ENCODE peak calls at places on chromosomes 4 and X, in nine cellular contexts. One of them, this sample, is unnamed.

GRCh38 chr4:100114909-100115308 is 75.4 kb downstream of the DDIT4L start:
- DNase-seq in suprapubic skin: no peak
- DNase-seq in tibial nerve: no peak
- DNase-seq in esophagus squamous epithelium: no peak
- DNase-seq in adrenal gland: no peak
- DNase-seq in uterus: no peak
- DNase-seq in sigmoid colon: no peak
- DNase-seq in IMR-90: no peak
- DNase-seq in HCT116: no peak
- DNase-seq in this sample: no peak

GRCh38 chr4:177313263-177313662 is 3.6 kb downstream of the NEIL3 start:
- DNase-seq in esophagus squamous epithelium: no peak
- DNase-seq in adrenal gland: no peak
- DNase-seq in uterus: no peak
- DNase-seq in IMR-90: peak; percentile 51
- DNase-seq in HCT116: no peak
- DNase-seq in suprapubic skin: no peak
- DNase-seq in tibial nerve: no peak
- DNase-seq in sigmoid colon: no peak
- DNase-seq in this sample: no peak

GRCh38 chrX:11543249-11543648 is 122.5 kb downstream of the ARHGAP6 start:
- DNase-seq in adrenal gland: no peak
- DNase-seq in IMR-90: no peak
- DNase-seq in esophagus squamous epithelium: no peak
- DNase-seq in sigmoid colon: no peak
- DNase-seq in suprapubic skin: no peak
- DNase-seq in tibial nerve: no peak
- DNase-seq in uterus: no peak
- DNase-seq in HCT116: no peak
- DNase-seq in this sample: no peak

GRCh38 chr4:6909113-6909969 is at the start of gene TBC1D14:
- DNase-seq in adrenal gland: peak; percentile 92
- DNase-seq in suprapubic skin: peak; percentile 95
- DNase-seq in tibial nerve: peak; percentile 77
- DNase-seq in IMR-90: peak; percentile 81
- DNase-seq in HCT116: peak; percentile 68
- DNase-seq in uterus: peak; percentile 87
- DNase-seq in sigmoid colon: peak; percentile 95
- DNase-seq in esophagus squamous epithelium: peak; percentile 39
- DNase-seq in this sample: peak; percentile 91

GRCh38 chrX:54540289-54540688 is 10.3 kb downstream of the GNL3L start:
- DNase-seq in tibial nerve: no peak
- DNase-seq in IMR-90: peak; percentile 72
- DNase-seq in suprapubic skin: no peak
- DNase-seq in adrenal gland: no peak
- DNase-seq in sigmoid colon: no peak
- DNase-seq in HCT116: no peak
- DNase-seq in uterus: no peak
- DNase-seq in esophagus squamous epithelium: no peak
- DNase-seq in this sample: no peak

GRCh38 chr4:150411527-150411926 is 170.4 kb upstream of the MAB21L2 start:
- DNase-seq in HCT116: no peak
- DNase-seq in uterus: no peak
- DNase-seq in adrenal gland: no peak
- DNase-seq in tibial nerve: no peak
- DNase-seq in suprapubic skin: no peak
- DNase-seq in IMR-90: no peak
- DNase-seq in sigmoid colon: no peak
- DNase-seq in esophagus squamous epithelium: no peak
- DNase-seq in this sample: no peak

GRCh38 chr4:173420324-173420752 is 21.4 kb upstream of the SCRG1 start:
- DNase-seq in adrenal gland: no peak
- DNase-seq in sigmoid colon: no peak
- DNase-seq in tibial nerve: no peak
- DNase-seq in suprapubic skin: no peak
- DNase-seq in IMR-90: peak; percentile 28
- DNase-seq in HCT116: peak; percentile 12
- DNase-seq in esophagus squamous epithelium: no peak
- DNase-seq in uterus: no peak
- DNase-seq in this sample: no peak

GRCh38 chr4:185039508-185040273 is 21.4 kb downstream of the HELT start:
- DNase-seq in sigmoid colon: peak; percentile 71
- DNase-seq in IMR-90: peak; percentile 68
- DNase-seq in suprapubic skin: no peak
- DNase-seq in adrenal gland: peak; percentile 78
- DNase-seq in tibial nerve: peak; percentile 49
- DNase-seq in HCT116: peak; percentile 62
- DNase-seq in uterus: peak; percentile 35
- DNase-seq in esophagus squamous epithelium: no peak
- DNase-seq in this sample: peak; percentile 33

GRCh38 chrX:112851161-112851779 is 10.6 kb upstream of the AMOT start:
- DNase-seq in tibial nerve: no peak
- DNase-seq in sigmoid colon: no peak
- DNase-seq in uterus: no peak
- DNase-seq in HCT116: no peak
- DNase-seq in adrenal gland: no peak
- DNase-seq in suprapubic skin: no peak
- DNase-seq in esophagus squamous epithelium: no peak
- DNase-seq in IMR-90: no peak
- DNase-seq in this sample: no peak

GRCh38 chr4:3257125-3257690 is 8.2 kb downstream of the MSANTD1 start:
- DNase-seq in suprapubic skin: no peak
- DNase-seq in tibial nerve: no peak
- DNase-seq in uterus: no peak
- DNase-seq in sigmoid colon: no peak
- DNase-seq in adrenal gland: peak; percentile 43
- DNase-seq in HCT116: no peak
- DNase-seq in IMR-90: no peak
- DNase-seq in esophagus squamous epithelium: no peak
- DNase-seq in this sample: peak; percentile 32

GRCh38 chrX:19019996-19020395 is 36.1 kb upstream of the PHKA2 start:
- DNase-seq in suprapubic skin: no peak
- DNase-seq in IMR-90: peak; percentile 9
- DNase-seq in esophagus squamous epithelium: no peak
- DNase-seq in uterus: no peak
- DNase-seq in adrenal gland: no peak
- DNase-seq in tibial nerve: no peak
- DNase-seq in sigmoid colon: no peak
- DNase-seq in HCT116: no peak
- DNase-seq in this sample: no peak

GRCh38 chr4:94348705-94349104 is 6.1 kb upstream of the HPGDS start:
- DNase-seq in esophagus squamous epithelium: no peak
- DNase-seq in IMR-90: no peak
- DNase-seq in HCT116: no peak
- DNase-seq in uterus: no peak
- DNase-seq in adrenal gland: no peak
- DNase-seq in suprapubic skin: no peak
- DNase-seq in sigmoid colon: no peak
- DNase-seq in tibial nerve: no peak
- DNase-seq in this sample: no peak

GRCh38 chrX:124594017-124594651 is 247.8 kb downstream of the SH2D1A start:
- DNase-seq in esophagus squamous epithelium: no peak
- DNase-seq in HCT116: no peak
- DNase-seq in suprapubic skin: no peak
- DNase-seq in sigmoid colon: no peak
- DNase-seq in tibial nerve: no peak
- DNase-seq in IMR-90: no peak
- DNase-seq in uterus: no peak
- DNase-seq in adrenal gland: peak; percentile 53
- DNase-seq in this sample: no peak

GRCh38 chrX:30821116-30821515 is 67.9 kb downstream of the TAB3 start:
- DNase-seq in tibial nerve: no peak
- DNase-seq in HCT116: no peak
- DNase-seq in adrenal gland: no peak
- DNase-seq in esophagus squamous epithelium: no peak
- DNase-seq in IMR-90: no peak
- DNase-seq in suprapubic skin: no peak
- DNase-seq in uterus: no peak
- DNase-seq in sigmoid colon: no peak
- DNase-seq in this sample: no peak

GRCh38 chr4:83010522-83011318 is at the start of gene LIN54:
- DNase-seq in HCT116: peak; percentile 27
- DNase-seq in tibial nerve: peak; percentile 55
- DNase-seq in uterus: peak; percentile 70
- DNase-seq in adrenal gland: peak; percentile 89
- DNase-seq in esophagus squamous epithelium: peak; percentile 45
- DNase-seq in IMR-90: peak; percentile 58
- DNase-seq in sigmoid colon: peak; percentile 92
- DNase-seq in suprapubic skin: peak; percentile 94
- DNase-seq in this sample: peak; percentile 88

GRCh38 chr4:83009529-83009928 is 1.1 kb downstream of the LIN54 start:
- DNase-seq in sigmoid colon: no peak
- DNase-seq in suprapubic skin: no peak
- DNase-seq in uterus: no peak
- DNase-seq in adrenal gland: no peak
- DNase-seq in IMR-90: peak; percentile 16
- DNase-seq in tibial nerve: no peak
- DNase-seq in HCT116: no peak
- DNase-seq in esophagus squamous epithelium: no peak
- DNase-seq in this sample: no peak

GRCh38 chr4:83012631-83013419 is 2.2 kb upstream of the LIN54 start:
- DNase-seq in HCT116: peak; percentile 97
- DNase-seq in uterus: peak; percentile 98
- DNase-seq in sigmoid colon: peak; percentile 99
- DNase-seq in esophagus squamous epithelium: peak; percentile 73
- DNase-seq in adrenal gland: peak; percentile 98
- DNase-seq in tibial nerve: peak; percentile 92
- DNase-seq in IMR-90: peak; percentile 97
- DNase-seq in suprapubic skin: peak; percentile 98
- DNase-seq in this sample: peak; percentile 99

GRCh38 chr4:83011779-83012630 is 1.4 kb upstream of the LIN54 start:
- DNase-seq in IMR-90: peak; percentile 24
- DNase-seq in uterus: peak; percentile 29
- DNase-seq in sigmoid colon: peak; percentile 71
- DNase-seq in esophagus squamous epithelium: no peak
- DNase-seq in adrenal gland: peak; percentile 68
- DNase-seq in tibial nerve: no peak
- DNase-seq in HCT116: no peak
- DNase-seq in suprapubic skin: no peak
- DNase-seq in this sample: peak; percentile 37

GRCh38 chr4:83010111-83010521 is 507 bp downstream of the LIN54 start:
- DNase-seq in suprapubic skin: no peak
- DNase-seq in tibial nerve: no peak
- DNase-seq in adrenal gland: no peak
- DNase-seq in sigmoid colon: no peak
- DNase-seq in HCT116: no peak
- DNase-seq in esophagus squamous epithelium: no peak
- DNase-seq in IMR-90: peak; percentile 46
- DNase-seq in uterus: no peak
- DNase-seq in this sample: no peak
- TF ChIP-seq POLR2A in suprapubic skin: no peak
- TF ChIP-seq POLR2A in tibial nerve: no peak
- TF ChIP-seq POLR2A in adrenal gland: no peak
- TF ChIP-seq POLR2A in sigmoid colon: no peak
- TF ChIP-seq POLR2A in HCT116: no peak
- TF ChIP-seq POLR2A in esophagus squamous epithelium: no peak
- TF ChIP-seq POLR2A in IMR-90: peak; percentile 38
- TF ChIP-seq POLR2A in uterus: no peak
- TF ChIP-seq POLR2A in this sample: no peak

GRCh38 chrX:28491322-28491721 is 95.9 kb upstream of the IL1RAPL1 start:
- DNase-seq in esophagus squamous epithelium: no peak
- DNase-seq in HCT116: no peak
- DNase-seq in tibial nerve: no peak
- DNase-seq in suprapubic skin: no peak
- DNase-seq in uterus: no peak
- DNase-seq in sigmoid colon: no peak
- DNase-seq in IMR-90: no peak
- DNase-seq in adrenal gland: no peak
- DNase-seq in this sample: no peak

GRCh38 chrX:28487818-28488217 is 99.4 kb upstream of the IL1RAPL1 start:
- DNase-seq in sigmoid colon: no peak
- DNase-seq in tibial nerve: no peak
- DNase-seq in esophagus squamous epithelium: no peak
- DNase-seq in uterus: no peak
- DNase-seq in HCT116: no peak
- DNase-seq in suprapubic skin: no peak
- DNase-seq in adrenal gland: no peak
- DNase-seq in IMR-90: no peak
- DNase-seq in this sample: no peak

DNA sequence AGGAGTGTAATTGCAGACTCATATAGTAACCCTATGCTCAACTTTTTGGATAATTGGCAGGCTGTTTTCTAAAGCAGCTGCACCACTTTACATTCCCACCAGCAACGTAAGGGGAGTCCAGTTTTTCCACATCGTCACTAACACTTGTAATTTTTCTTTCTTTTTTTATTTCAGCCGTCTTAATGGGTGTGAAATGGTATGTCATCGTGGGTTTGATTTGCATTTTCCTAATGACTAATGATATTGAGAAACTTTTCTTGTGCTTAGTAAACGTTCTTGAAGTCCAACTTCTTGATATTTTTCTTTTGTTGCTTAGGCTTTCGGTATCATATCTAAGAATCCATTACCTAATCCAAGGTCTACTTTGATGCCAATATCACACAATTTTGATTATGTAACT is 95.3 kb upstream of the IL1RAPL1 start:
- DNase-seq in suprapubic skin: no peak
- DNase-seq in tibial nerve: no peak
- DNase-seq in HCT116: no peak
- DNase-seq in adrenal gland: no peak
- DNase-seq in sigmoid colon: no peak
- DNase-seq in IMR-90: no peak
- DNase-seq in uterus: no peak
- DNase-seq in esophagus squamous epithelium: no peak
- DNase-seq in this sample: no peak
- TF ChIP-seq POLR2A in suprapubic skin: no peak
- TF ChIP-seq POLR2A in tibial nerve: no peak
- TF ChIP-seq POLR2A in HCT116: no peak
- TF ChIP-seq POLR2A in adrenal gland: no peak
- TF ChIP-seq POLR2A in sigmoid colon: no peak
- TF ChIP-seq POLR2A in IMR-90: no peak
- TF ChIP-seq POLR2A in uterus: no peak
- TF ChIP-seq POLR2A in esophagus squamous epithelium: no peak
- TF ChIP-seq POLR2A in this sample: no peak

GRCh38 chrX:133465254-133465653 is 50.0 kb upstream of the GPC4 start:
- DNase-seq in adrenal gland: no peak
- DNase-seq in suprapubic skin: no peak
- DNase-seq in IMR-90: no peak
- DNase-seq in tibial nerve: no peak
- DNase-seq in uterus: no peak
- DNase-seq in esophagus squamous epithelium: no peak
- DNase-seq in sigmoid colon: no peak
- DNase-seq in HCT116: no peak
- DNase-seq in this sample: no peak
- TF ChIP-seq POLR2A in adrenal gland: no peak
- TF ChIP-seq POLR2A in suprapubic skin: no peak
- TF ChIP-seq POLR2A in IMR-90: no peak
- TF ChIP-seq POLR2A in tibial nerve: no peak
- TF ChIP-seq POLR2A in uterus: no peak
- TF ChIP-seq POLR2A in esophagus squamous epithelium: no peak
- TF ChIP-seq POLR2A in sigmoid colon: no peak
- TF ChIP-seq POLR2A in HCT116: no peak
- TF ChIP-seq POLR2A in this sample: no peak

GRCh38 chrX:119870626-119871131 is 854 bp downstream of the RNF113A start:
- DNase-seq in suprapubic skin: no peak
- DNase-seq in esophagus squamous epithelium: no peak
- DNase-seq in tibial nerve: no peak
- DNase-seq in sigmoid colon: peak; percentile 52
- DNase-seq in HCT116: no peak
- DNase-seq in IMR-90: peak; percentile 23
- DNase-seq in uterus: no peak
- DNase-seq in adrenal gland: peak; percentile 53
- DNase-seq in this sample: peak; percentile 29

GRCh38 chrX:119871245-119871598 is 311 bp downstream of the RNF113A start:
- DNase-seq in adrenal gland: peak; percentile 57
- DNase-seq in suprapubic skin: no peak
- DNase-seq in sigmoid colon: no peak
- DNase-seq in tibial nerve: no peak
- DNase-seq in IMR-90: peak; percentile 7
- DNase-seq in HCT116: no peak
- DNase-seq in uterus: no peak
- DNase-seq in esophagus squamous epithelium: no peak
- DNase-seq in this sample: no peak

GRCh38 chrX:119871599-119872395 is at the start of the genes NDUFA1 and RNF113A:
- DNase-seq in suprapubic skin: peak; percentile 86
- DNase-seq in HCT116: peak; percentile 55
- DNase-seq in adrenal gland: peak; percentile 92
- DNase-seq in esophagus squamous epithelium: peak; percentile 44
- DNase-seq in sigmoid colon: peak; percentile 92
- DNase-seq in IMR-90: peak; percentile 81
- DNase-seq in tibial nerve: peak; percentile 64
- DNase-seq in uterus: peak; percentile 82
- DNase-seq in this sample: peak; percentile 89
- TF ChIP-seq POLR2A in suprapubic skin: peak; percentile 12
- TF ChIP-seq POLR2A in HCT116: peak; percentile 54
- TF ChIP-seq POLR2A in adrenal gland: peak; percentile 87
- TF ChIP-seq POLR2A in esophagus squamous epithelium: no peak
- TF ChIP-seq POLR2A in sigmoid colon: peak; percentile 67
- TF ChIP-seq POLR2A in IMR-90: peak; percentile 79
- TF ChIP-seq POLR2A in tibial nerve: no peak
- TF ChIP-seq POLR2A in uterus: peak; percentile 69
- TF ChIP-seq POLR2A in this sample: peak; percentile 93